ENCODE peak calls at places on chromosomes 6 and 20, in five cellular contexts. R, U, E, J and C are unnamed samples. For H3K36me3 and H3K27me3, the result is how much of the 10 kb centered on the place peaks cover.

GRCh38 chr6:28161410-28162079 is 19.9 kb downstream of the ZKSCAN8 start:
- DNase-seq in U (peak), E (peak), J (peak), R (peak), C (peak)

GRCh38 chr20:48800227-48800626 is 27.6 kb downstream of the PREX1 start:
- DNase-seq in R (no peak), J (no peak), E (no peak), U (no peak), C (no peak)

GRCh38 chr6:39947611-39948068 is 13.4 kb upstream of the MOCS1 start:
- DNase-seq in J (no peak), R (no peak), E (peak), U (no peak), C (no peak)

GRCh38 chr20:22974354-22974753 is 60.8 kb upstream of the SSTR4 start:
- DNase-seq in E (no peak), U (no peak), J (no peak), R (peak), C (no peak)

GRCh38 chr20:8388146-8388545 is 256.1 kb downstream of the PLCB1 start:
- DNase-seq in E (no peak), R (no peak), U (no peak), J (no peak), C (no peak)

GRCh38 chr6:109718991-109719390 is 27.9 kb downstream of the FIG4 start:
- DNase-seq in J (no peak), U (no peak), E (no peak), R (no peak), C (no peak)

GRCh38 chr6:149059557-149059956 is 258.0 kb upstream of the TAB2 start:
- DNase-seq in J (no peak), U (no peak), E (no peak), R (no peak), C (no peak)

GRCh38 chr20:496126-496696 is 33.9 kb upstream of the TBC1D20 start:
- DNase-seq in U (no peak), E (peak), R (no peak), J (no peak), C (no peak)

GRCh38 chr20:63501818-63502670 is 3.2 kb upstream of the EEF1A2 start:
- DNase-seq in U (peak), E (no peak), J (peak), R (no peak), C (peak)

GRCh38 chr6:74357329-74357728 is 661.3 kb downstream of the CD109 start:
- DNase-seq in J (no peak), U (no peak), E (no peak), R (no peak), C (no peak)

DNA sequence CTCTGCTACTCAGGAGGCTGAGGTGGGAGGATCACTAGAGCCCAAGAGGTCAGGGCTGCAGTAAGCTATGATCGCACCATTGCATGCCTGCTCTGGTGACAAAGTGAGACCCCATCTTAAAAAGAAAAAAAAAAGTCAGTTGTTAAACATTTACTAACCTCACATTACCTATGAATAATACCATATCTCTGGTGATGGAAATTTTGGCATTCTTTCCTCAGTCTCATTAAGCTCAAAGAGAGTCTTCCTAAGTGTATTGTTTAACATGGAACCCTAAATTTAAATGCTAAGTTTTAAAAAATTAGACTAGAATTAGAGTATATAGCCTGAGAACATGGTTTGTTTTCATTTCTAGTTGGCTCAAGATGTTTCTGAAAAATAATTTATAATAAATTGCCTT is 11.3 kb upstream of the BFSP1 start:
- DNase-seq in J (no peak), E (no peak), U (no peak), R (no peak), C (no peak)
- H3K36me3 ChIP-seq in J (under half), E (under half), U (under half), R (under half), C (under half)

GRCh38 chr20:21505161-21505809 is 8.6 kb downstream of the NKX2-2 start:
- DNase-seq in J (peak), E (no peak), U (peak), R (peak), C (peak)

GRCh38 chr20:21505810-21506530 is 7.9 kb downstream of the NKX2-2 start:
- DNase-seq in E (no peak), U (no peak), J (peak), R (no peak), C (no peak)

GRCh38 chr20:21501184-21501583 is 12.7 kb downstream of the NKX2-2 start:
- DNase-seq in U (no peak), R (no peak), E (no peak), J (no peak), C (no peak)

GRCh38 chr20:21504323-21504722 is 9.5 kb downstream of the NKX2-2 start:
- DNase-seq in E (no peak), J (no peak), U (no peak), R (no peak), C (no peak)

DNA sequence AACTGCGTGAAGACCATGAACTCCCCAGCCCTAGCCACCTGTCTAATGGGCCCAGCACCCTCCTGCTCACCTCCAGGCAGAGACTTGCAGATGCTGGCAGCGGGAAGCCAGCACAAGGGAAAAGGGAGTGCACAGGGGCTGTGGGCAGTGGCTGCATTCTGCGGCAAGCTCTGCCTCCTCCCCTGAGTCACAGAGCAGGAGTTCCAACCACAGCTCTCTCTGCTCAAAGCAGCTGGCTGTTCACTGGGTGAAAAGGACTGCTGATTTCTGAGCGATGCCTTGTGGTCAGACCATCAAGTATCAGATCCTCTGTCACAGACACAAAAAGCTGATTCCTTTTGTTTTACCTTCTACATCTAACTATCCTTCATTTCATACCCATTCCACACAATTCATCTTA is 10.5 kb downstream of the NKX2-2 start:
- DNase-seq in J (no peak), E (no peak), R (no peak), U (no peak), C (no peak)
- H3K27me3 ChIP-seq in J (half or more), E (under half), R (under half), U (half or more), C (half or more)

DNA sequence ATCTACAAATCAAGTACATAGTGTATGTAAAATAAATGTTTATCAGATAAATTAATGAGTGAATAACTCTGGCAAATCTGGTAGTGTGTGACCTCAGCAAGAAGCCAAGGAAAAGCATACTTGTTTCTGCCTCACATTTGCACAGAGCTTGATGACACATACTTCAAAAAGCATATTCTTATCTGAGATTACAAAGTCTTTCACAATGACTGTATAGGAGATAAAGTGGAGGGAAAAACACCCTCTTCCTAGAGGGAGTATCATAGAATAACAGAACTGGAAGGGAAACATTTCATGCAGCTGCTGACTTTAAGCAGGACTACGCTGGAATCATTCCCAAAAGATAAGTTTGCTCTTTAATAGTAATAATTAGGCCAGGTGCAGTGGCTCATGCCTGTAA is 28.1 kb upstream of the AKAP7 start:
- DNase-seq in J (no peak), R (peak), U (no peak), E (no peak), C (no peak)
- H3K36me3 ChIP-seq in J (under half), R (under half), U (under half), E (under half), C (under half)

DNA sequence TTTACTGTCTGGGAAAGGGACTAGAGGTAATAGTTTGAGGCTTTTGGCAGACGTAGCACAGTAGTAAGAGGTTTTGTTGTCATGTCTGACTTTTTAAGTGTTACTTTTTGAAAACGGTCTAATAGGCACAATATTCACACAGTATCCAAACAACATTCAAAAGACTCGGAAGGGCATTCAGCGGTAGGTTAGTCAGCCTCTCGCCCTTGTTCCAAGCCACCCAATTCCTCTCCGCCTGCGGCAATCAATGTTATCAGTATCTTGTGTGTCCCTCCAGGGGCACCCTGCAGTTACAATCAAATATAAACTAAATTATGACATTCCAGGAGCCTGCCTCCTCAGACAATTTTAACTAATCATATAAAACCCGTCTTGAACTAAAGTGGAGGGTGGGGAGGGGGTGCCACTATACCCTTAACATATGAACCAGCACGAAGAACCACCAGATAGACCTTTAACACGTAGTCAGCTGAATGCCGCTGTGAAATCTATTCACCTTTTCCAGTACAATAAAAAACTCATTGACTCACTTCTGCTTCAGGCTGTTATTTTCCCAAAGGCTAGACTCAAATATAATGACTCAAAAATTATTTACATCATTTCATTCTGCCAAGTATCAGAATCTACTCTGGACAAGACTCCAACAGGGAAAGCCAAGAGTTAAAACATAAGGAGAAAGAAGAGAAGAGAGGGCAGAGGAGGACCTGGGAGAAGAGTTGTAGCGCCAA is 1.7 kb downstream of the TENT5A start:
- DNase-seq in R (no peak), J (no peak), E (no peak), U (no peak), C (no peak)
- H3K27me3 ChIP-seq in R (under half), J (under half), E (under half), U (under half), C (under half)

DNA sequence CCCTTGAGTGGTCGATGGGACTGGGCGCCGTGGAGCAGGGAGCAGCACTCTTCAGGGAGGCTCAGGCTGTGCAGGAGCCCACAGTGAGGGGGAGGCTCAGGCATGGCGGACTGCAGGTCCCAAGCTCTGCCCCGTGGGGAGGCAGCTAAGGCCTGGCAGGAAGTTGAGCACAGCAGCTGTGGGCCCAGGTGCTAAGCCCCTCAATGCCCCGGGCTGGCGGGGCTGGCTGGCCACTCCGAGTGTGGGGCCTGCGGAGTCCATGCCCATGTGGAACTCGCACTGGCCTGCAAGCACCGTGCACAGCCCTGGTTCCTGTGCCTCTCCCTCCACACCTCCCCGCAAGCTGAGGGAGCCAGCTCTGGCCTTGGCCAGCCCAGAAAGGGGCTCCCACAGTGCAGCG is 948.4 kb upstream of the EYS start:
- DNase-seq in J (no peak), U (no peak), R (no peak), E (no peak), C (peak)
- H3K36me3 ChIP-seq in J (under half), U (under half), R (under half), E (under half), C (under half)